ENCODE peak calls at places on chromosome 11, in ten cellular contexts. O, A, W, H, K, R, C, L, J and D are unnamed samples.

GRCh38 chr11:68584097-68584496 is 100.2 kb upstream of the GAL start:
- DNase-seq in O (peak; percentile 4), A (no peak), W (peak; percentile 54), H (peak; percentile 31), K (peak; percentile 68), R (peak; percentile 13), C (peak; percentile 47), L (no peak), J (peak; percentile 31), D (no peak)

GRCh38 chr11:44622190-44622650 is 56.8 kb downstream of the CD82 start:
- DNase-seq in O (no peak), A (no peak), W (no peak), H (no peak), K (no peak), R (no peak), C (no peak), L (no peak), J (no peak), D (no peak)

GRCh38 chr11:132177106-132177505 is 806.7 kb downstream of the NTM start:
- DNase-seq in O (peak; percentile 70), A (no peak), W (no peak), H (peak; percentile 78), K (peak; percentile 23), R (peak; percentile 56), C (no peak), L (peak; percentile 13), J (no peak), D (no peak)

GRCh38 chr11:8098361-8098760 is 17.4 kb downstream of the TUB start:
- DNase-seq in O (peak; percentile 77), A (no peak), W (no peak), H (peak; percentile 25), K (no peak), R (peak; percentile 75), C (no peak), L (peak; percentile 40), J (no peak), D (no peak)

GRCh38 chr11:106409201-106409600 is 331.7 kb downstream of the AASDHPPT start:
- DNase-seq in O (peak; percentile 34), A (no peak), W (no peak), H (peak; percentile 30), K (no peak), R (no peak), C (no peak), L (no peak), J (no peak), D (no peak)

GRCh38 chr11:7032692-7033091 is 12.4 kb downstream of the NLRP14 start:
- DNase-seq in O (no peak), A (no peak), W (no peak), H (no peak), K (no peak), R (no peak), C (no peak), L (no peak), J (no peak), D (no peak)

GRCh38 chr11:117664897-117665296 is 132.1 kb downstream of the DSCAML1 start:
- DNase-seq in O (no peak), A (no peak), W (no peak), H (no peak), K (peak; percentile 77), R (no peak), C (peak; percentile 30), L (no peak), J (no peak), D (no peak)

GRCh38 chr11:94776351-94777321 is 8.5 kb downstream of the AMOTL1 start:
- DNase-seq in O (peak; percentile 74), A (peak; percentile 40), W (peak; percentile 17), H (peak; percentile 61), K (no peak), R (peak; percentile 66), C (peak; percentile 36), L (peak; percentile 73), J (no peak), D (no peak)

GRCh38 chr11:74611369-74611861 is 19.0 kb downstream of the POLD3 start:
- DNase-seq in O (peak; percentile 87), A (no peak), W (peak; percentile 82), H (peak; percentile 89), K (no peak), R (peak; percentile 95), C (no peak), L (peak; percentile 86), J (no peak), D (no peak)

GRCh38 chr11:93169950-93170561 is 27.7 kb downstream of the SLC36A4 start:
- DNase-seq in O (peak; percentile 62), A (no peak), W (peak; percentile 37), H (peak; percentile 80), K (no peak), R (peak; percentile 12), C (no peak), L (no peak), J (no peak), D (no peak)

GRCh38 chr11:132839226-132839625 is 693.1 kb downstream of the OPCML start:
- DNase-seq in O (no peak), A (no peak), W (no peak), H (no peak), K (no peak), R (no peak), C (no peak), L (no peak), J (no peak), D (no peak)

GRCh38 chr11:79493555-79494171 is 52.8 kb upstream of the TENM4 start:
- DNase-seq in O (peak; percentile 62), A (peak; percentile 61), W (peak; percentile 68), H (peak; percentile 78), K (peak; percentile 90), R (peak; percentile 57), C (peak; percentile 72), L (peak; percentile 14), J (peak; percentile 3), D (peak; percentile 49)
- TF ChIP-seq CTCF in O (peak; percentile 81), A (peak; percentile 78), W (peak; percentile 74), H (peak; percentile 96), K (peak; percentile 86), R (peak; percentile 97), C (peak; percentile 80), L (peak; percentile 96), J (peak; percentile 23), D (peak; percentile 89)

GRCh38 chr11:107757661-107758060 is 45.8 kb upstream of the SLN start:
- DNase-seq in O (no peak), A (no peak), W (no peak), H (no peak), K (no peak), R (no peak), C (no peak), L (no peak), J (no peak), D (no peak)
- TF ChIP-seq CTCF in O (no peak), A (no peak), W (no peak), H (peak; percentile 34), K (no peak), R (no peak), C (no peak), L (no peak), J (no peak), D (no peak)

GRCh38 chr11:2153581-2154194 is 7.3 kb downstream of the INS start:
- DNase-seq in O (no peak), A (no peak), W (no peak), H (no peak), K (no peak), R (no peak), C (no peak), L (no peak), J (no peak), D (no peak)
- TF ChIP-seq CTCF in O (no peak), A (no peak), W (no peak), H (no peak), K (no peak), R (no peak), C (no peak), L (no peak), J (no peak), D (no peak)

DNA sequence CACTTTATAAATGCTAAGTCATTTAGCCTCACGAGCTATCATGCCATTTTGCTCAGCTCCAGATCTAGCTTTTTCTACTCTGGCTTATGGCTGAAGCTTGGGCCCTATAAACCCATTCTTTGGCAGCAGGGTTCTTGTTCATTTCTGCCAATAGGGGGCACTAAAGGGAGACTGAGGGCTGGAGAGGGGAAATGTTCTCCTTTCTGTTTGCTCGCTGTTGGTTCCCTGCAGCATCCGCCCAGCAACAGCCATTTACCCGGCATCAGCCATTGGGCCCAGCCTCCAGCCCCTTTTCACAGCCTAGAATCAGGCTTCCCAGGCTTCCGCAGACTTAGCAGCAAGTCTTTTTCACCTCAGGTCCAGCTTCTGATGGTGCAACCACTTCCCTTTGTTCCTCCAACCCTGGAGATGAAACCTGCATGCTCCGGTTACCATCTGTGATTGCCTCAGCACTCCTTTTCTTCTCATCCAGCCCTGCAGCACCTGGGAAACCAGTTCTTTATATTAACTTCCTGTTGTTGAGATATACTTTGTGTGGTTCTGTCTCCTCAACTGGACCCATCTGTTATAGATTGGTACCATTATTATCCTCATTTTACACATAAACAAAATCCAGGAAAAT is 4.2 kb upstream of the ME3 start:
- DNase-seq in O (no peak), A (no peak), W (peak; percentile 65), H (no peak), K (no peak), R (no peak), C (no peak), L (no peak), J (no peak), D (no peak)
- TF ChIP-seq CTCF in O (no peak), A (no peak), W (peak; percentile 34), H (peak; percentile 52), K (peak; percentile 48), R (peak; percentile 28), C (no peak), L (peak; percentile 35), J (no peak), D (peak; percentile 22)

DNA sequence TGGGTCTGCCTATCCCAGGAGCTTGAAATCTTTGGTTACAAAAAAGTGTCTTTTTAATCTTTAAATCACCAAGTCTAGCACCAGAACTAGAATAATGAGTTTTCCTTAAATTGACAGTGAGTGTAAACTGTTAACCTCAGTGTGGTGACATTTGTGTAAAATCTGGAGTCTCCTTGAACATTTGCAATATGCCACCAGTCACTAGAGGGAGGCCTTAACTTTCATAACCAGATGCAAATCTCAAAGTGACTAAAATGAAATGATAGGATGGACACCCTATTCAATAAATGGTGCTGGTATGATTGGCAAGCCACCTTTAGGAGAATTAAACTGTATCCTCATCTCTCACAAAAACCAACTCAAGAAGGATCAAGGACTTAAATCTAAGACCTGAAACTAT is 8.3 kb upstream of the SCGB1D2 start:
- DNase-seq in O (no peak), A (no peak), W (no peak), H (peak; percentile 13), K (no peak), R (no peak), C (no peak), L (no peak), J (no peak), D (no peak)
- TF ChIP-seq CTCF in O (no peak), A (no peak), W (no peak), H (peak; percentile 21), K (no peak), R (no peak), C (no peak), L (peak; percentile 27), J (no peak), D (no peak)